ENCODE peak calls at places on chromosomes 12 and 14, in nine cellular contexts. W is A549, C is cardiac muscle cell, Y is WERI-Rb-1, Q is K562, X is tibial artery, J is pancreas, E is sigmoid colon, P is endodermal cell. I is an unnamed sample.

GRCh38 chr12:93738199-93739058 is 61.3 kb downstream of the CRADD start:
- DNase-seq in W (no peak), C (no peak), Y (no peak), Q (no peak), X (no peak), J (no peak), E (peak; percentile 72), P (no peak), I (no peak)

GRCh38 chr14:88554458-88555286 is at the start of gene PTPN21:
- DNase-seq in W (peak; percentile 79), C (peak; percentile 86), Y (peak; percentile 61), Q (peak; percentile 82), X (peak; percentile 64), J (peak; percentile 90), E (peak; percentile 88), P (peak; percentile 91), I (no peak)

GRCh38 chr12:13163868-13164267 is 32.7 kb upstream of the EMP1 start:
- DNase-seq in W (no peak), C (no peak), Y (no peak), Q (no peak), X (no peak), J (no peak), E (no peak), P (peak; percentile 38), I (no peak)

GRCh38 chr12:98471085-98471484 is 44.3 kb upstream of the TMPO start:
- DNase-seq in W (no peak), C (no peak), Y (no peak), Q (no peak), X (no peak), J (no peak), E (no peak), P (peak; percentile 24), I (no peak)

GRCh38 chr12:132881853-132882252 is 5.6 kb downstream of the CHFR start:
- DNase-seq in W (no peak), C (no peak), Y (no peak), Q (no peak), X (no peak), J (no peak), E (no peak), P (no peak), I (no peak)

GRCh38 chr12:22625671-22626251 is 790 bp downstream of the ETNK1 start:
- DNase-seq in W (peak; percentile 69), C (peak; percentile 47), Y (peak; percentile 63), Q (peak; percentile 59), X (peak; percentile 23), J (no peak), E (peak; percentile 66), P (peak; percentile 87), I (peak; percentile 57)

GRCh38 chr14:68791078-68791983 is 1.5 kb downstream of the ZFP36L1 start:
- DNase-seq in W (peak; percentile 38), C (no peak), Y (no peak), Q (no peak), X (no peak), J (no peak), E (no peak), P (peak; percentile 69), I (no peak)

GRCh38 chr12:115440438-115440837 is 756.5 kb upstream of the TBX3 start:
- DNase-seq in W (peak; percentile 56), C (no peak), Y (no peak), Q (peak; percentile 39), X (no peak), J (peak; percentile 50), E (no peak), P (no peak), I (no peak)

GRCh38 chr12:51318846-51319570 is 5.0 kb downstream of the BIN2 start:
- DNase-seq in W (no peak), C (no peak), Y (no peak), Q (no peak), X (no peak), J (no peak), E (no peak), P (no peak), I (no peak)
- H3K27ac ChIP-seq in W (peak overlapping the region; percentile 21), C (no peak overlapping the region), Y (no peak overlapping the region), Q (peak overlapping the region; percentile 16), X (no peak overlapping the region), J (no peak overlapping the region), E (no peak overlapping the region), P (no peak overlapping the region), I (no peak overlapping the region)

GRCh38 chr14:61460853-61461611 is 139.7 kb downstream of the PRKCH start:
- DNase-seq in W (no peak), C (peak; percentile 54), Y (no peak), Q (peak; percentile 13), X (no peak), J (no peak), E (no peak), P (no peak), I (no peak)
- H3K27ac ChIP-seq in W (peak overlapping the region; percentile 86), C (peak overlapping the region; percentile 7), Y (no peak overlapping the region), Q (no peak overlapping the region), X (no peak overlapping the region), J (no peak overlapping the region), E (no peak overlapping the region), P (no peak overlapping the region), I (no peak overlapping the region)

DNA sequence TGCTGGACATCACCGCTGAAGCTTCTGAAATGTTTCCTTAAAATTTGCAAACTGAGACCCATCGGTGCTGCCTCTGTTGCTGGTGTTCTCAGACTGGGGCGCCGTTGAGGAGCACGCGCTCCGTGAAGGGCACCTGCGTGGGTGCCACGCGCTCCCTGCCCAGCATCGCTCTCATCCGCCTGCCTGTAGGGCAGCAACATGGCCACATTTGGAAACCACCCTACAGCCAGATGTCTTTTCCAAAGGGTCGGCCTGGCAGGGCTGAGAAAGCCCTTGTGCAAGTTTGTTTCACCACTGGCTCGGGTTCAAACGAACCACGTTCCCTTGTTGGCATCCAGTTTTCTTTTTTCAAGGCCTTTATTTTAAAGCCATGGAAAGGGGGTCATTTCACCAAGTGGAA is 13.9 kb downstream of the ADGRD1 start:
- DNase-seq in W (no peak), C (no peak), Y (no peak), Q (no peak), X (peak; percentile 19), J (no peak), E (peak; percentile 56), P (no peak), I (no peak)
- H3K27ac ChIP-seq in W (no peak overlapping the region), C (no peak overlapping the region), Y (no peak overlapping the region), Q (no peak overlapping the region), X (no peak overlapping the region), J (no peak overlapping the region), E (no peak overlapping the region), P (no peak overlapping the region), I (no peak overlapping the region)

DNA sequence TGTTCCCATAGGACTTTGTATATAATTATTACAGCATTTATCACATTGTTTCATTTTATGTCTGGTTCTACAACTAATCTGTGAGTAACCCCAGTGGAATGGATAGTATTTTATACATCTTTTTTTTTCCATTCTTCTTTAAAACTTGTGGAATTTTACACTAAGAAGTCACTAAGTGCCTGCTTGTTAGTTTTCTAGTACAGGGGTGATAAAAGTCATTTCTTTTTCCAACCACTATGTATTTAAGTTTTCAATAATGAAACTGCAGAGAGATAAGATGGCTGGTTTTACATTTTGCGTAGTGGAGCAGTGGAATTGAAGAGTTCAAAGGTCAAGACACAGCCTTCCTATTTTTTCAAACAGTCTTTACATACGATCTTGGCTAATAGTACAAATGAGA is 1940.2 kb upstream of the SEL1L start:
- DNase-seq in W (no peak), C (no peak), Y (no peak), Q (no peak), X (no peak), J (no peak), E (no peak), P (no peak), I (no peak)
- H3K27ac ChIP-seq in W (no peak overlapping the region), C (no peak overlapping the region), Y (no peak overlapping the region), Q (no peak overlapping the region), X (no peak overlapping the region), J (no peak overlapping the region), E (no peak overlapping the region), P (no peak overlapping the region), I (no peak overlapping the region)

GRCh38 chr14:65180725-65181025 is 78.4 kb upstream of the MAX start:
- DNase-seq in W (no peak), C (no peak), Y (no peak), Q (no peak), X (no peak), J (no peak), E (no peak), P (no peak), I (no peak)
- H3K27ac ChIP-seq in W (peak overlapping the region; percentile 57), C (no peak overlapping the region), Y (no peak overlapping the region), Q (no peak overlapping the region), X (no peak overlapping the region), J (peak overlapping the region; percentile 71), E (no peak overlapping the region), P (no peak overlapping the region), I (no peak overlapping the region)

DNA sequence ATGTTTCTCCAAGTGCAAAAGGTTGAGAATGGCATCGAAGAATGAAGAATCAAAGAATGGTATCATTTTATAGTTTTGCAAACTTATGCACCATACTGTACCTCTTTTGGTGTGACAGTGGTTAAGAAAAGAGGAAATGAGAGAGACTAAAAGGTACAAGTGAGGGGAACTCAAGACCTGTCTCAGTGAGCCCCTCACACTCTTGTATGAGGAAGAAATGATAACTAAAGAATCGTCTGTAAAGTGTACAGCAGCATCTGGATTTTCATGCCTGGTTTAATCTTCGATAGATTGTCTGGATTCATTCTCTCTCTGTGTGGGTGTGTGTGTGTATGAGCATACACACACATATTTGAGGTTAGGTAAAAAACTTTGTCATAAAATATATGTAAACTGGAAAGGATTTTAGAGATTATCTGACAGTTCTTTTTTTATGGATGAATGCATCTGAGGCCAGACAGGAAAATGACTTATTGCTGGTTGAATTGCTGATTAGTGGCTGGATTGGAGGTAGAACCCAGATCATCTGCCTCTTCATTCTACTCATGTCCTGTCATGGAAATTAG is 15.9 kb upstream of the SLC38A2 start:
- DNase-seq in W (no peak), C (no peak), Y (no peak), Q (no peak), X (no peak), J (no peak), E (no peak), P (no peak), I (no peak)
- H3K27ac ChIP-seq in W (peak overlapping the region; percentile 93), C (no peak overlapping the region), Y (no peak overlapping the region), Q (no peak overlapping the region), X (peak overlapping the region; percentile 98), J (no peak overlapping the region), E (peak overlapping the region; percentile 61), P (no peak overlapping the region), I (no peak overlapping the region)

GRCh38 chr12:7123806-7124519 is 4.7 kb downstream of the RBP5 start:
- DNase-seq in W (no peak), C (no peak), Y (no peak), Q (peak; percentile 30), X (no peak), J (no peak), E (no peak), P (no peak), I (no peak)
- H3K27ac ChIP-seq in W (no peak overlapping the region), C (no peak overlapping the region), Y (no peak overlapping the region), Q (peak overlapping the region; percentile 88), X (no peak overlapping the region), J (no peak overlapping the region), E (no peak overlapping the region), P (no peak overlapping the region), I (no peak overlapping the region)

GRCh38 chr12:68306564-68306963 is 25.6 kb downstream of the MDM1 start:
- DNase-seq in W (no peak), C (no peak), Y (no peak), Q (no peak), X (no peak), J (no peak), E (no peak), P (no peak), I (no peak)
- H3K27ac ChIP-seq in W (no peak overlapping the region), C (no peak overlapping the region), Y (no peak overlapping the region), Q (no peak overlapping the region), X (no peak overlapping the region), J (no peak overlapping the region), E (no peak overlapping the region), P (no peak overlapping the region), I (no peak overlapping the region)